ENCODE peak calls at places on chromosomes 4 and X, in ten cellular contexts. E is uterus; Z is endodermal cell; G is heart left ventricle; L is astrocyte; X is tibial artery; A is naive thymus-derived CD4-positive, alpha-beta T cell; I is endothelial cell of umbilical vein; J is mammary epithelial cell; P is stomach. C is an unnamed sample. For H3K4me1, the result is how much of the 10 kb centered on the place peaks cover.

GRCh38 chrX:1027133-1027532 is 185.3 kb downstream of the CRLF2 start:
- DNase-seq in Z (no peak), I (no peak), X (no peak), A (no peak), E (no peak), J (no peak), L (no peak), G (no peak), P (no peak), C (no peak)

GRCh38 chr4:8150152-8151090 is 8.2 kb downstream of the ABLIM2 start:
- DNase-seq in P (no peak), E (no peak), I (no peak), J (no peak), Z (peak), X (no peak), G (no peak), A (no peak), L (no peak), C (no peak)

GRCh38 chr4:825063-825968 is 613 bp downstream of the CPLX1 start:
- DNase-seq in P (no peak), E (no peak), L (no peak), G (no peak), Z (peak), X (no peak), A (peak), J (no peak), I (no peak), C (no peak)

GRCh38 chrX:64975491-64975890 is 759 bp downstream of the ZC4H2 start:
- DNase-seq in P (peak), X (peak), L (peak), A (peak), Z (peak), E (peak), I (peak), J (peak), G (peak), C (peak)

GRCh38 chrX:72475952-72476668 is 96.5 kb downstream of the HDAC8 start:
- DNase-seq in Z (no peak), P (no peak), E (no peak), I (no peak), A (no peak), L (peak), G (no peak), X (no peak), J (peak), C (no peak)

GRCh38 chr4:5067908-5068307 is 16.6 kb downstream of the STK32B start:
- DNase-seq in P (no peak), Z (no peak), L (no peak), G (no peak), E (no peak), A (no peak), J (no peak), X (no peak), I (no peak), C (no peak)

GRCh38 chr4:10403633-10404445 is 53.4 kb downstream of the ZNF518B start:
- DNase-seq in A (peak), Z (peak), G (no peak), E (no peak), J (peak), P (no peak), I (peak), L (peak), X (no peak), C (no peak)

GRCh38 chr4:6602289-6602688 is 27.3 kb downstream of the MAN2B2 start:
- DNase-seq in G (no peak), X (no peak), P (no peak), J (no peak), L (no peak), E (no peak), Z (no peak), A (no peak), I (no peak), C (no peak)

GRCh38 chr4:117324851-117325491 is 239.6 kb upstream of the TRAM1L1 start:
- DNase-seq in I (no peak), Z (no peak), G (no peak), L (peak), E (no peak), P (no peak), A (no peak), X (no peak), J (peak), C (no peak)

GRCh38 chr4:139587452-139587851 is 31.4 kb upstream of the SETD7 start:
- DNase-seq in X (no peak), P (no peak), Z (no peak), E (no peak), G (no peak), L (no peak), I (no peak), A (no peak), J (no peak), C (no peak)

GRCh38 chrX:106331606-106332005 is 163.5 kb downstream of the PWWP3B start:
- DNase-seq in G (no peak), Z (no peak), I (no peak), X (no peak), P (no peak), A (no peak), J (no peak), L (no peak), E (no peak), C (no peak)

GRCh38 chrX:124507276-124507675 is 160.9 kb downstream of the SH2D1A start:
- DNase-seq in G (no peak), X (no peak), Z (no peak), A (no peak), E (no peak), J (peak), I (no peak), P (no peak), L (peak), C (no peak)

GRCh38 chr4:170087163-170087700 is 2.5 kb downstream of the AADAT start:
- DNase-seq in X (no peak), E (no peak), G (no peak), J (peak), P (no peak), A (no peak), Z (no peak), I (no peak), L (peak), C (no peak)

GRCh38 chrX:103157511-103158316 is 57.2 kb upstream of the BEX4 start:
- DNase-seq in X (no peak), G (no peak), I (peak), J (peak), L (peak), A (no peak), E (no peak), Z (peak), P (no peak), C (no peak)

GRCh38 chr4:20194079-20195013 is 57.4 kb upstream of the SLIT2 start:
- DNase-seq in Z (no peak), G (no peak), X (no peak), E (no peak), A (no peak), P (no peak), I (peak), L (peak), J (peak), C (no peak)

GRCh38 chr4:139619644-139620043 is 46.0 kb upstream of the MGST2 start:
- DNase-seq in E (no peak), G (no peak), Z (peak), I (no peak), X (no peak), J (peak), A (no peak), P (no peak), L (no peak), C (no peak)

GRCh38 chr4:8364141-8364540 is 76.4 kb downstream of the ACOX3 start:
- DNase-seq in L (no peak), Z (no peak), P (no peak), G (peak), I (no peak), A (no peak), X (no peak), J (no peak), E (no peak), C (no peak)

GRCh38 chr4:138451264-138451663 is 209.1 kb upstream of the SLC7A11 start:
- DNase-seq in X (no peak), Z (no peak), P (no peak), E (no peak), G (no peak), L (no peak), I (no peak), A (no peak), J (no peak), C (no peak)

GRCh38 chr4:42653606-42654560 is 3.0 kb downstream of the ATP8A1 start:
- DNase-seq in E (no peak), P (peak), Z (no peak), L (peak), A (no peak), X (no peak), G (no peak), J (peak), I (no peak), C (no peak)

GRCh38 chr4:81466841-81467671 is 4.7 kb downstream of the RASGEF1B start:
- DNase-seq in I (peak), G (no peak), E (peak), Z (peak), L (peak), J (peak), A (peak), X (peak), P (peak), C (peak)

GRCh38 chr4:87121332-87122065 is 98.9 kb downstream of the KLHL8 start:
- DNase-seq in G (no peak), L (peak), X (no peak), Z (no peak), J (peak), P (no peak), A (no peak), E (no peak), I (no peak), C (no peak)

GRCh38 chr4:148043990-148044645 is 312.2 kb downstream of the ARHGAP10 start:
- DNase-seq in E (no peak), J (no peak), L (no peak), P (no peak), I (no peak), Z (no peak), G (peak), A (no peak), X (no peak), C (no peak)

GRCh38 chrX:71871367-71871766 is 39.3 kb upstream of the NHSL2 start:
- DNase-seq in I (no peak), Z (peak), X (no peak), P (peak), G (no peak), L (peak), J (peak), A (no peak), E (no peak), C (no peak)

GRCh38 chr4:8267077-8267476 is 2.5 kb upstream of the HTRA3 start:
- DNase-seq in P (peak), E (peak), A (no peak), X (peak), I (peak), Z (peak), J (no peak), G (peak), L (no peak), C (peak)

GRCh38 chr4:7892212-7893019 is 47.2 kb downstream of the AFAP1 start:
- DNase-seq in L (peak), J (no peak), Z (peak), P (no peak), A (no peak), E (peak), G (peak), I (no peak), X (no peak), C (no peak)

GRCh38 chr4:170007113-170007512 is 19.1 kb downstream of the MFAP3L start:
- DNase-seq in Z (no peak), J (no peak), P (no peak), A (no peak), L (peak), X (no peak), G (no peak), I (no peak), E (no peak), C (no peak)

GRCh38 chr4:103887191-103887590 is 167.4 kb upstream of the TACR3 start:
- DNase-seq in X (no peak), J (no peak), P (no peak), Z (no peak), A (no peak), I (no peak), L (peak), E (no peak), G (no peak), C (no peak)

GRCh38 chrX:30580641-30581040 is 3.1 kb upstream of the TASL start:
- DNase-seq in A (no peak), I (no peak), Z (no peak), P (no peak), J (no peak), G (no peak), L (no peak), X (no peak), E (no peak), C (no peak)

GRCh38 chr4:83113429-83113786 is 1.1 kb downstream of the PLAC8 start:
- DNase-seq in X (no peak), L (no peak), J (peak), P (no peak), G (no peak), E (no peak), A (no peak), I (no peak), Z (no peak), C (no peak)

GRCh38 chrX:155888139-155888538 is 7.0 kb downstream of the VAMP7 start:
- DNase-seq in X (no peak), J (peak), P (no peak), E (no peak), G (no peak), I (peak), A (no peak), Z (no peak), L (peak), C (no peak)

GRCh38 chr4:165096776-165097175 is 15.9 kb downstream of the TMEM192 start:
- DNase-seq in G (no peak), A (no peak), P (no peak), L (peak), Z (no peak), X (no peak), E (no peak), I (peak), J (no peak), C (no peak)

GRCh38 chr4:96677499-96677898 is 837.6 kb downstream of the PDHA2 start:
- DNase-seq in E (no peak), Z (no peak), I (peak), P (no peak), G (no peak), J (no peak), X (no peak), A (no peak), L (peak), C (no peak)

GRCh38 chr4:69878250-69878649 is 18.3 kb upstream of the SULT1E1 start:
- DNase-seq in J (no peak), Z (no peak), A (no peak), I (no peak), P (no peak), X (no peak), L (no peak), G (no peak), E (no peak), C (no peak)

GRCh38 chr4:143721317-143721716 is 20.8 kb upstream of the FREM3 start:
- DNase-seq in Z (no peak), L (no peak), A (no peak), P (no peak), E (no peak), G (no peak), X (no peak), J (no peak), I (peak), C (no peak)

GRCh38 chrX:13165747-13166146 is 121.3 kb upstream of the FAM9C start:
- DNase-seq in E (no peak), P (no peak), X (no peak), J (no peak), I (peak), G (no peak), A (no peak), Z (no peak), L (no peak), C (no peak)

GRCh38 chr4:77586953-77587383 is 18.7 kb upstream of the CXCL13 start:
- DNase-seq in G (no peak), E (no peak), I (no peak), Z (no peak), A (no peak), P (no peak), X (no peak), L (peak), J (peak), C (peak)

GRCh38 chrX:79065696-79066095 is 78.8 kb upstream of the GPR174 start:
- DNase-seq in I (no peak), P (no peak), A (no peak), X (no peak), G (no peak), E (no peak), J (no peak), Z (no peak), L (no peak), C (no peak)

GRCh38 chrX:132576945-132577344 is 88.1 kb upstream of the MBNL3 start:
- DNase-seq in X (no peak), P (no peak), J (peak), Z (no peak), I (no peak), L (no peak), G (no peak), E (no peak), A (no peak), C (no peak)

GRCh38 chr4:128782076-128782715 is 27.3 kb upstream of the JADE1 start:
- DNase-seq in X (peak), J (no peak), Z (peak), A (peak), E (peak), L (peak), I (no peak), G (no peak), P (peak), C (peak)

DNA sequence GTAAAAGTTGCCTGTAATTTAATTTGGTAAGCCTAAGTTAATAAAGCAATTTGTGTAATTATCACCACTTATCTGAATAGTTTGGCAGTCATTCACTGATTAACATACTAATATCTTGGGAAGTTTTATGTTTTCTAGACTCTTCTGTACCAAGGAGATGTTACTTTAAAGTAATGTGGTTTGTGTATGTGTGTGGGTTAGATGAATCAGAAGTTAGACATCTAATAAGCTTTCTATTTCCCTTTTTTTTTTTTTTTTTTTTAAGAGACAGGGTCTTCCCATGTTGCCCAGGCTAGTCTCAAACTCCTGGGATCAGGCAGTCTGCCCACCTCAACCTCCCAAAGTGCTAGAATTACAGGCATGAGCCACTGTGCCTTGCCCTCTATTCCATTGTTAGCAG is 5.3 kb downstream of the SLAIN2 start:
- DNase-seq in J (peak), X (no peak), Z (no peak), I (no peak), L (peak), E (no peak), A (no peak), P (no peak), G (no peak), C (no peak)
- H3K4me1 ChIP-seq in J (under half), X (half or more), Z (under half), I (under half), L (under half), E (under half), A (under half), P (under half), G (under half), C (under half)

GRCh38 chr4:185255868-185256267 is 46.5 kb downstream of the SNX25 start:
- DNase-seq in Z (no peak), A (peak), X (no peak), L (no peak), G (no peak), I (no peak), J (no peak), E (no peak), P (no peak), C (peak)

GRCh38 chr4:185254434-185254833 is 45.0 kb downstream of the SNX25 start:
- DNase-seq in I (peak), G (no peak), X (no peak), A (peak), E (no peak), Z (no peak), J (no peak), L (peak), P (no peak), C (peak)

GRCh38 chr4:185257694-185258093 is 48.3 kb downstream of the SNX25 start:
- DNase-seq in G (no peak), X (no peak), L (no peak), P (no peak), E (no peak), I (no peak), J (no peak), A (no peak), Z (no peak), C (no peak)

GRCh38 chr4:185257086-185257485 is 47.7 kb downstream of the SNX25 start:
- DNase-seq in E (no peak), L (no peak), X (no peak), A (no peak), Z (no peak), J (no peak), G (no peak), I (no peak), P (no peak), C (no peak)

DNA sequence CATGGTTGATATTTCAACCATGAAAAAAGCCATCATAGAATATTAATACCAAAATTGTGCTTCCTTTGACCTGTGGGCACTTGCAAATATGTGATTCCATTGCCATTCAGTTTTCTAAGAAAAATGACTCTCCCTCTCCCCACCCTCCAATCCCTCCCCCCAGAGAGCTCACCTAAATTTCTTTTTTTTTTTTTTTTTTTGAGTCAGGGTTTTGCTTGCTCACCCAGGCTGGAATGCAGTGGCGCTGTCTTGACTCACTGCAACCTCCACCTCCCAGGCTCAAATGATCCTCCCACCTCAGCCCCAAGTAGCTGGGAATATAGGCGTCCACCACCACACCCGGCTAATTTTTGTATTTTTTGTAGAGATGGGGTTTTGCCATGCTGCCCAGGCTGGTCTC is 47.0 kb downstream of the SNX25 start:
- DNase-seq in J (peak), G (no peak), E (no peak), L (peak), P (no peak), A (no peak), I (no peak), X (no peak), Z (no peak), C (no peak)
- H3K27ac ChIP-seq in J (no peak), G (no peak), E (no peak), L (peak), P (no peak), A (peak), I (no peak), X (no peak), Z (no peak), C (peak)

GRCh38 chr4:113447695-113448265 is 313.8 kb downstream of the CAMK2D start:
- DNase-seq in P (no peak), Z (no peak), J (no peak), A (no peak), L (no peak), X (no peak), E (peak), G (no peak), I (no peak), C (no peak)
- H3K4me1 ChIP-seq in P (under half), Z (under half), J (under half), A (under half), L (under half), X (half or more), E (under half), G (under half), I (under half), C (under half)

GRCh38 chrX:134548257-134548732 is 88.3 kb downstream of the HPRT1 start:
- DNase-seq in Z (no peak), E (no peak), A (no peak), X (no peak), L (no peak), I (peak), P (no peak), J (no peak), G (no peak), C (no peak)

GRCh38 chrX:134547047-134547679 is 87.2 kb downstream of the HPRT1 start:
- DNase-seq in Z (no peak), X (no peak), A (no peak), J (no peak), P (no peak), E (no peak), L (no peak), G (no peak), I (peak), C (no peak)

GRCh38 chrX:134551365-134552095 is 91.6 kb downstream of the HPRT1 start:
- DNase-seq in I (peak), A (no peak), L (peak), E (no peak), X (no peak), Z (no peak), G (no peak), P (no peak), J (no peak), C (no peak)

GRCh38 chrX:134546187-134546586 is 86.2 kb downstream of the HPRT1 start:
- DNase-seq in I (no peak), J (no peak), Z (peak), E (no peak), X (no peak), G (no peak), A (no peak), P (no peak), L (no peak), C (no peak)

GRCh38 chrX:134548844-134549205 is 88.9 kb downstream of the HPRT1 start:
- DNase-seq in I (no peak), A (no peak), E (no peak), G (no peak), J (no peak), Z (no peak), L (no peak), P (no peak), X (no peak), C (no peak)
- H3K27ac ChIP-seq in I (peak), A (no peak), E (peak), G (peak), J (peak), Z (peak), L (peak), P (peak), X (peak), C (no peak)

DNA sequence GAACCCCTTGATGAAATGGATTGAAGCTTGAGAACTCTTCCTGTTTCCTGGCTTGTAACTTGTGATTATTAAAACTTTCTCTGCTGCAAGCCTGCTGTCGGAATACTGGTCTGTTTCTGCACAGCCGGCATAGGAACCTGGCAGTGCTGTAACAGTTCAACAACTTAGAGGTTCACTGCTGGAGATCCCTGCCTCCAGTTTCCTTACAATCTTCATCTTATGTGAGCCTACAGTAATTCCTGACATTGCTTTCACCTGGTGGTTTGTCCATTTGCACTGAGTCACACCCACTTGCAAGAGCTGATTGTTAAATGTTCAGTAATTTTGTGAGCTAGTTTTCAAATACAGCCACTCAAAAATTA is 1.3 kb upstream of the SEPSECS start:
- DNase-seq in X (no peak), E (no peak), J (peak), A (no peak), P (no peak), G (no peak), L (peak), Z (no peak), I (no peak), C (no peak)
- H3K4me1 ChIP-seq in X (under half), E (under half), J (under half), A (under half), P (under half), G (under half), L (under half), Z (under half), I (under half), C (under half)